ENCODE peak calls at places on chromosome 10, in five cellular contexts. G is neural progenitor cell, P is EH, H is adrenal gland, I is Calu3. V is an unnamed sample.

GRCh38 chr10:28381465-28381864 is 78.6 kb upstream of the MPP7 start:
- DNase-seq in P (no peak), I (no peak), G (no peak), H (no peak), V (no peak)

GRCh38 chr10:102669206-102670064 is 25.2 kb downstream of the TRIM8 start:
- DNase-seq in G (peak; percentile 48), P (peak; percentile 83), H (peak; percentile 61), I (peak; percentile 24), V (peak; percentile 77)

GRCh38 chr10:71483871-71484270 is 87.2 kb downstream of the CDH23 start:
- DNase-seq in G (no peak), I (no peak), H (no peak), P (no peak), V (no peak)

GRCh38 chr10:4064489-4064888 is 279.5 kb upstream of the KLF6 start:
- DNase-seq in P (no peak), G (no peak), H (no peak), I (no peak), V (no peak)

GRCh38 chr10:27568196-27569175 is 64.4 kb downstream of the RAB18 start:
- DNase-seq in P (no peak), H (no peak), I (no peak), G (no peak), V (no peak)

GRCh38 chr10:106571216-106571954 is 593.1 kb downstream of the SORCS1 start:
- DNase-seq in P (peak; percentile 73), G (peak; percentile 57), H (no peak), I (peak; percentile 4), V (no peak)

GRCh38 chr10:70576803-70577517 is 25.6 kb downstream of the PRF1 start:
- DNase-seq in I (no peak), G (no peak), P (peak; percentile 34), H (peak; percentile 35), V (no peak)

GRCh38 chr10:63633677-63634487 is 112.7 kb downstream of the REEP3 start:
- DNase-seq in G (peak; percentile 28), P (peak; percentile 65), H (peak; percentile 29), I (peak; percentile 43), V (peak; percentile 61)

GRCh38 chr10:92913973-92914372 is 65.7 kb downstream of the EXOC6 start:
- DNase-seq in G (peak; percentile 86), H (no peak), I (no peak), P (no peak), V (peak; percentile 73)